ENCODE peak calls at places on chromosomes 2 and 18, in four cellular contexts. E is psoas muscle; K is aorta; S is CD8-positive, alpha-beta T cell. A is an unnamed sample.

GRCh38 chr2:29749041-29749440 is 172.3 kb downstream of the ALK start:
- DNase-seq in E (no peak), K (no peak), S (no peak), A (no peak)

GRCh38 chr2:75709297-75709696 is 1.4 kb downstream of the GCFC2 start:
- DNase-seq in E (no peak), K (no peak), S (no peak), A (no peak)

GRCh38 chr18:58313491-58314032 is 269.5 kb downstream of the NEDD4L start:
- DNase-seq in E (no peak), K (no peak), S (no peak), A (no peak)

GRCh38 chr2:208031608-208032019 is 6.3 kb upstream of the PLEKHM3 start:
- DNase-seq in E (no peak), K (no peak), S (no peak), A (no peak)

GRCh38 chr2:235567842-235568241 is 74.0 kb downstream of the AGAP1 start:
- DNase-seq in E (no peak), K (no peak), S (no peak), A (no peak)

GRCh38 chr18:79825913-79826312 is 28.2 kb downstream of the KCNG2 start:
- DNase-seq in E (no peak), K (no peak), S (peak; percentile 7), A (no peak)

GRCh38 chr18:12747530-12748315 is 44.9 kb downstream of the PSMG2 start:
- DNase-seq in E (no peak), K (no peak), S (no peak), A (no peak)

GRCh38 chr2:179768765-179769164 is 92.6 kb downstream of the ZNF385B start:
- DNase-seq in E (no peak), K (no peak), S (no peak), A (no peak)

GRCh38 chr18:46488472-46489213 is 168.4 kb downstream of the LOXHD1 start:
- DNase-seq in E (no peak), K (no peak), S (no peak), A (no peak)

GRCh38 chr2:27522400-27522945 is 25.8 kb downstream of the GCKR start:
- DNase-seq in E (no peak), K (no peak), S (no peak), A (no peak)

GRCh38 chr2:55616509-55617159 is 788 bp downstream of the PPP4R3B start:
- DNase-seq in E (no peak), K (no peak), S (peak; percentile 29), A (no peak)

GRCh38 chr2:71880846-71881610 is 266.6 kb downstream of the CYP26B1 start:
- DNase-seq in E (peak; percentile 93), K (peak; percentile 94), S (no peak), A (peak; percentile 80)

GRCh38 chr2:1808921-1809551 is 64.7 kb upstream of the PXDN start:
- DNase-seq in E (no peak), K (peak; percentile 69), S (no peak), A (no peak)

GRCh38 chr2:188810591-188810990 is 163.6 kb upstream of the COL3A1 start:
- DNase-seq in E (no peak), K (no peak), S (no peak), A (no peak)

GRCh38 chr2:188808921-188809320 is 165.3 kb upstream of the COL3A1 start:
- DNase-seq in E (no peak), K (no peak), S (no peak), A (no peak)

GRCh38 chr2:188811522-188811921 is 162.7 kb upstream of the COL3A1 start:
- DNase-seq in E (no peak), K (no peak), S (no peak), A (no peak)

GRCh38 chr2:188813315-188813714 is 160.9 kb upstream of the COL3A1 start:
- DNase-seq in E (no peak), K (no peak), S (no peak), A (no peak)

DNA sequence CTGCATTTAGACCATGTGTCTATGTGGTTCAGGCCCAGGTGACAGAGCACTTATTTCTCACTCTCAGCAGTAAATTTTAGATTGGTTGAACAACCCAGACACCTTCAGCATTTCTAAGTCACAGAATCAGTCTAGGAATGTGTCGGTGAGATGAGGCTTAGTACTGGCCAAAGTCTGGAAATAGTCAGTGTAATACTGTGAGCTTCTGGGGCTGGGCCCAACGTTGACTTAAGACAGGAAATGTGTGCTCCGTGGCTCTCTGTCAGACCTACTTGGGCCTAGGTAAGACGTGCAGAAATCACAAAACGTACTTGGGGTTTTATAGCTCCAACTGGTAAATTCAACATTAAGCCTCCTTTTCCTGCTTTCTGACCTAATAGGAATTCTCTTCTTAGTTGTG is 160.3 kb upstream of the COL3A1 start:
- DNase-seq in E (no peak), K (no peak), S (no peak), A (no peak)
- H3K4me3 ChIP-seq in E (no peak overlapping the region), K (no peak overlapping the region), S (no peak overlapping the region), A (no peak overlapping the region)

GRCh38 chr2:57698935-57699449 is 347.6 kb upstream of the VRK2 start:
- DNase-seq in E (no peak), K (no peak), S (no peak), A (no peak)
- H3K27ac ChIP-seq in E (no peak overlapping the region), K (no peak overlapping the region), S (no peak overlapping the region), A (no peak overlapping the region)

GRCh38 chr18:75249672-75250470 is 39.3 kb downstream of the TSHZ1 start:
- DNase-seq in E (no peak), K (no peak), S (no peak), A (no peak)

GRCh38 chr18:75248426-75249191 is 38.0 kb downstream of the TSHZ1 start:
- DNase-seq in E (no peak), K (no peak), S (no peak), A (no peak)

GRCh38 chr18:75247041-75247551 is 36.5 kb downstream of the TSHZ1 start:
- DNase-seq in E (no peak), K (no peak), S (no peak), A (no peak)

GRCh38 chr18:75249192-75249551 is 38.6 kb downstream of the TSHZ1 start:
- DNase-seq in E (no peak), K (no peak), S (no peak), A (no peak)

GRCh38 chr18:75247601-75248421 is 37.2 kb downstream of the TSHZ1 start:
- DNase-seq in E (no peak), K (no peak), S (no peak), A (no peak)
- H3K4me3 ChIP-seq in E (peak overlapping the region; percentile 63), K (peak overlapping the region; percentile 35), S (peak overlapping the region; percentile 36), A (peak overlapping the region; percentile 49)

GRCh38 chr2:219218279-219219112 is at the start of gene ABCB6:
- DNase-seq in E (peak; percentile 99), K (peak; percentile 99), S (peak; percentile 87), A (peak; percentile 98)

GRCh38 chr2:219219113-219219696 is 447 bp upstream of the ABCB6 start:
- DNase-seq in E (no peak), K (no peak), S (no peak), A (peak; percentile 68)

GRCh38 chr2:219220652-219221402 is 2.1 kb upstream of the ABCB6 start:
- DNase-seq in E (no peak), K (no peak), S (no peak), A (no peak)

GRCh38 chr2:219221956-219222518 is 3.3 kb upstream of the ABCB6 start:
- DNase-seq in E (no peak), K (no peak), S (no peak), A (no peak)

GRCh38 chr2:219219781-219220532 is 1.2 kb upstream of the ABCB6 start:
- DNase-seq in E (no peak), K (no peak), S (no peak), A (no peak)
- H3K27ac ChIP-seq in E (peak overlapping the region; percentile 92), K (no peak overlapping the region), S (no peak overlapping the region), A (no peak overlapping the region)

GRCh38 chr18:62500966-62501591 is 21.7 kb upstream of the ZCCHC2 start:
- DNase-seq in E (no peak), K (no peak), S (no peak), A (no peak)
- H3K4me3 ChIP-seq in E (no peak overlapping the region), K (no peak overlapping the region), S (no peak overlapping the region), A (no peak overlapping the region)

GRCh38 chr2:96148410-96149217 is 3.4 kb upstream of the DUSP2 start:
- DNase-seq in E (peak; percentile 78), K (peak; percentile 91), S (peak; percentile 95), A (peak; percentile 87)

GRCh38 chr2:96147593-96148201 is 2.5 kb upstream of the DUSP2 start:
- DNase-seq in E (no peak), K (peak; percentile 56), S (no peak), A (peak; percentile 73)

GRCh38 chr2:96146151-96146880 is 1.1 kb upstream of the DUSP2 start:
- DNase-seq in E (peak; percentile 66), K (peak; percentile 80), S (peak; percentile 88), A (peak; percentile 85)

GRCh38 chr2:96145028-96145939 is at the start of gene DUSP2:
- DNase-seq in E (peak; percentile 87), K (peak; percentile 92), S (peak; percentile 85), A (peak; percentile 83)

DNA sequence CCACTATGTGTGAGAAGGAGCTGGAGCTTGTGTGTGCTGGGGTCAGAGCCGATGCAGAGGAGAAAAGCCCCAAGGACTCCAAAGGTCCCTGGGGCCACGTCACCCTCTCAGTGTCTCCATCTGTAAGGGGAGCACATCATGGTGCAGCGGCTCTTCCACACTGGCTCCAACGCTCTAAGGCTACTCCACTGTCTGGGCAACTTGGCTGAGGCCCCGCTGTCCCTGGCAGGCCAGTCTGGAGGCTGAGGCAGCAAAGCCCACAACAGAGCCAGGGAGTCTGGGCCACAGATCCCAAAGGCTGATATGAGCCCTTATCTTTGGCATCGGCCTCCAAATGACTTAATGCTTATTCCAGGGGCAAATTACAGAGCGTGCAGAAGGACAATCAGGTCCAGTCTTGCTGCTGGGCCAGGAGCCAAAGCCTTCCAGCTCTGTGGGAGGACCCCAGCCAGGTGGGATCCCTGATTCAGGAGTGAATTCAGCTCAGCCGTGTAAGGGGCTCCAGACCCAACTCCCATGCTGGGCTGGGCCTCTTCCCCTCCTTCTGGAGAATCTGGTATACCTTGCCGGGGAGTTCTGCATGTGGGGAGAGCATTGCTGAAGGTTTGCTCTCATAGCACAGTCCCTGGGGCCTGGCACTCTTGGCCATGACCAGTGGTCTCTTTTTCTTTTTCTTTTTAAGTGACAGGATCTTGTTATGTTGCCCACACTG is 1.8 kb upstream of the DUSP2 start:
- DNase-seq in E (peak; percentile 49), K (peak; percentile 76), S (no peak), A (peak; percentile 58)
- H3K27ac ChIP-seq in E (no peak overlapping the region), K (no peak overlapping the region), S (peak overlapping the region; percentile 98), A (peak overlapping the region; percentile 72)

DNA sequence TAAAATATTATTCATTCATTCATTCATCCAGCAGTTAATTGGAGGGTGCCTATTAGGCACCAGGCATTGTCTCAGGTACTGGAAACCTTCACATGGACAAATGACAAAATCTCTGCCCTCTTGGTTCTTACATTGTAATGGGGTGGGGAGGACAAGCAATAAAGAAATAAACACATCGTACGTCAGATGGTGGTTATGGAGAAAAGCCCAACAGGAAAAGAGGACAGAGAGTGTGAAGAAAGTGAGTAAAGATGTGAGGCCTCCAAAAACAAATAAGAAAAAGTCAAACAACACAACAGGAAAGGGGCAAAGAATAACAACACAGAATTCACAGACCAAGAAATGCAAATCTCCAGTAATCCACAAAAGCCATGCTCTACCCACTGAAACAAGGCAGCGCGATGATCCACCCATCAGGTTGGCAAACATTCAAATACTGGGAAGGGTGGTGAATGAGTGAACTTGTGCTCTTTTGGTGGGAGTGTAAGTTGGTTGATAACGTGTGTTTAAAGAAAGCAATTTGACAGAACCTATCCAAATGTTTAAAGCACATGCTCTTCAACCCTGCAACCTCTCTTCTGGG is 16.6 kb upstream of the DUSP2 start:
- DNase-seq in E (no peak), K (no peak), S (no peak), A (no peak)
- H3K4me3 ChIP-seq in E (no peak overlapping the region), K (no peak overlapping the region), S (no peak overlapping the region), A (no peak overlapping the region)